ENCODE peak calls at places on chromosomes 13 and 19, in six cellular contexts. Z is HepG2, C is A549, S is K562, O is endothelial cell of umbilical vein, M is GM12878. J is an unnamed sample.

GRCh38 chr19:5086725-5087439 is 118.0 kb downstream of the KDM4B start:
- DNase-seq in C (peak; percentile 30), O (no peak), Z (no peak), S (no peak), M (no peak), J (no peak)

GRCh38 chr19:28601723-28602440 is 611.1 kb downstream of the UQCRFS1 start:
- DNase-seq in O (no peak), M (no peak), C (no peak), Z (no peak), S (peak; percentile 32), J (no peak)

GRCh38 chr19:10231624-10232228 is 595 bp upstream of the S1PR2 start:
- DNase-seq in O (no peak), M (no peak), Z (no peak), C (no peak), S (no peak), J (no peak)

GRCh38 chr13:76879211-76879875 is 6.9 kb downstream of the KCTD12 start:
- DNase-seq in O (peak; percentile 96), Z (no peak), S (no peak), C (no peak), M (peak; percentile 47), J (peak; percentile 97)

GRCh38 chr19:15337202-15337601 is 4.9 kb upstream of the BRD4 start:
- DNase-seq in S (no peak), C (no peak), Z (no peak), M (no peak), O (no peak), J (no peak)

GRCh38 chr19:55193481-55193880 is 13.4 kb upstream of the SYT5 start:
- DNase-seq in M (no peak), Z (no peak), O (no peak), S (no peak), C (no peak), J (peak; percentile 66)

GRCh38 chr13:24660023-24660806 is 20.0 kb upstream of the ATP12A start:
- DNase-seq in O (no peak), M (no peak), S (no peak), C (no peak), Z (no peak), J (no peak)

GRCh38 chr13:101271681-101272245 is 144.5 kb downstream of the NALCN start:
- DNase-seq in S (no peak), Z (no peak), M (no peak), O (no peak), C (no peak), J (no peak)

GRCh38 chr13:44373601-44374347 is at the start of gene SERP2:
- DNase-seq in C (no peak), Z (no peak), M (no peak), S (no peak), O (no peak), J (no peak)

GRCh38 chr13:80336335-80336734 is 4.6 kb downstream of the SPRY2 start:
- DNase-seq in M (no peak), C (no peak), S (no peak), O (no peak), Z (no peak), J (no peak)

GRCh38 chr19:44548736-44549135 is 19.3 kb upstream of the CEACAM20 start:
- DNase-seq in O (no peak), M (no peak), Z (no peak), C (no peak), S (no peak), J (no peak)

GRCh38 chr19:42284066-42284501 is 15.0 kb downstream of the CIC start:
- DNase-seq in Z (no peak), M (no peak), O (peak; percentile 51), C (peak; percentile 86), S (peak; percentile 86), J (peak; percentile 74)

GRCh38 chr19:27780367-27781065 is 1432.4 kb downstream of the UQCRFS1 start:
- DNase-seq in O (no peak), M (no peak), Z (no peak), S (no peak), C (no peak), J (peak; percentile 76)

GRCh38 chr13:68428292-68428691 is 1198.2 kb upstream of the PCDH9 start:
- DNase-seq in Z (peak; percentile 6), C (no peak), O (no peak), M (no peak), S (no peak), J (no peak)

GRCh38 chr19:27972291-27973040 is 1240.5 kb downstream of the UQCRFS1 start:
- DNase-seq in S (no peak), C (no peak), O (no peak), M (no peak), Z (no peak), J (no peak)

GRCh38 chr19:1259873-1260748 is 9.0 kb upstream of the CIRBP start:
- DNase-seq in S (no peak), Z (no peak), C (peak; percentile 77), M (no peak), O (peak; percentile 24), J (no peak)

GRCh38 chr19:57267294-57267693 is 13.0 kb upstream of the ZNF460 start:
- DNase-seq in S (no peak), C (no peak), M (no peak), O (no peak), Z (no peak), J (no peak)

GRCh38 chr19:10137751-10138682 is 18.3 kb upstream of the EIF3G start:
- DNase-seq in M (no peak), Z (no peak), S (no peak), O (no peak), C (no peak), J (no peak)

GRCh38 chr13:95643814-95644598 is 500 bp downstream of the DZIP1 start:
- DNase-seq in Z (peak; percentile 2), M (no peak), C (peak; percentile 48), S (no peak), O (peak; percentile 67), J (no peak)

GRCh38 chr19:50967924-50968708 is 1.3 kb downstream of the KLK6 start:
- DNase-seq in O (no peak), S (no peak), M (no peak), Z (no peak), C (no peak), J (no peak)

GRCh38 chr19:12749938-12750521 is 1.6 kb upstream of the BEST2 start:
- DNase-seq in O (no peak), C (no peak), S (no peak), Z (no peak), M (no peak), J (peak; percentile 76)

GRCh38 chr19:55285225-55285890 is 1.6 kb downstream of the BRSK1 start:
- DNase-seq in S (no peak), C (no peak), O (no peak), Z (no peak), M (no peak), J (no peak)

GRCh38 chr19:2610637-2611482 is 91.6 kb downstream of the GNG7 start:
- DNase-seq in C (peak; percentile 85), S (peak; percentile 87), Z (peak; percentile 70), O (peak; percentile 85), M (peak; percentile 91), J (peak; percentile 69)

GRCh38 chr19:29745253-29745652 is 30.2 kb upstream of the C19orf12 start:
- DNase-seq in C (no peak), M (no peak), Z (peak; percentile 16), S (peak; percentile 18), O (no peak), J (peak; percentile 8)

GRCh38 chr19:12786149-12786870 is 5.0 kb upstream of the JUNB start:
- DNase-seq in O (no peak), Z (no peak), S (no peak), C (peak; percentile 31), M (no peak), J (peak; percentile 88)

GRCh38 chr19:47476438-47476972 is 4.8 kb upstream of the SLC8A2 start:
- DNase-seq in M (no peak), S (no peak), Z (no peak), O (no peak), C (no peak), J (no peak)

GRCh38 chr19:41936416-41936850 is 8.2 kb upstream of the ERFL start:
- DNase-seq in Z (no peak), M (no peak), C (no peak), S (no peak), O (no peak), J (no peak)

GRCh38 chr13:112444001-112444311 is 67.8 kb downstream of the SPACA7 start:
- DNase-seq in Z (peak; percentile 44), S (peak; percentile 70), O (peak; percentile 53), M (no peak), C (peak; percentile 50), J (peak; percentile 68)

GRCh38 chr13:36360863-36361262 is 14.7 kb upstream of the SPART start:
- DNase-seq in C (no peak), Z (no peak), O (no peak), M (no peak), S (no peak), J (no peak)
- TF ChIP-seq POLR2A in C (no peak), Z (no peak), O (no peak), M (no peak), S (no peak), J (no peak)

GRCh38 chr19:17686592-17687042 is 1.5 kb downstream of the UNC13A start:
- DNase-seq in Z (no peak), S (peak; percentile 86), C (peak; percentile 80), O (no peak), M (no peak), J (peak; percentile 32)
- TF ChIP-seq MYC in Z (no peak), S (no peak), C (no peak), O (no peak), M (no peak), J (no peak)

DNA sequence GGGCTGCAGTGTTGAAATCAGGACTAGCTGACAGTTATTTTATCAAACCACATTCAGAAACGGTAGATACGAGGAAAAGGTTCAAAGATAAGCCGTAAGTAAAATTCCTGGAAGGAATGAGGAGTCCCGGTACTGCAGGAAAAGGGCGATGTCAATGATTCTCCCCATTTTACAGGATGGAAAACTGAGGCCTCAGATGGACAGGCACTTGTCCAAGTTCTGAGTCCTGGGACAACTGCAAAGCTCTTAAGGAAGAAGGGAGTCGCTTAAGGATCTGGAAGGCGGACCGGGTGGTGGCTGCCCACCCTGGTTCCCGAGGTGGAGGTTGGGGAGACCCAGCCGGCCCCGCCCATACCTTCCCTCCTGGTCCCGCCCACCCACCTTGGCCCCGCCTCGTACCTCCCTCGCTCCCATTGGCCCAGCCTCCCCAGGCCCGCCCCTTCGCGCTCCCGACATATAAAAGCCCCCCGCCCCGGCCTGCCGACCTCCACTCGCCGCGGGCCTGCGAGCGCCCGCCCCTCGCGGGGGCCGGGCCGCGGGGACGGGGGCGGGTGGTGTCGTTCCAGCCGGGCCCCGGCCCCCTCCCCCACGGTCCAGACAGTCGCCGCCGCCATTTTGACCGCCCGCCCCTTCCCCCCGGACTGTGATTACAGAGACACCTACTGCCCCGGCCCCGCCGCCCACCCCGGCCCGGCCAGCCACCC is 587 bp downstream of the RFX1 start:
- DNase-seq in O (peak; percentile 87), M (peak; percentile 39), S (peak; percentile 93), C (peak; percentile 87), Z (peak; percentile 67), J (peak; percentile 89)
- TF ChIP-seq POLR2A in O (no peak), M (peak; percentile 82), S (peak; percentile 25), C (no peak), Z (peak; percentile 24), J (peak; percentile 29)

GRCh38 chr19:37817180-37817911 is 38.0 kb upstream of the ZNF573 start:
- DNase-seq in S (peak; percentile 9), M (no peak), Z (no peak), C (no peak), O (peak; percentile 15), J (no peak)
- TF ChIP-seq MYC in S (no peak), M (no peak), Z (no peak), C (no peak), O (no peak), J (no peak)